ENCODE peak calls at places on chromosomes 6 and 20, in eight cellular contexts. N, U, C, S, R, E, I and M are unnamed samples.

GRCh38 chr6:112502348-112503130 is 155.4 kb downstream of the RFPL4B start:
- DNase-seq in E (no peak), I (no peak), R (peak; percentile 47), U (no peak), S (no peak), N (no peak), C (no peak), M (no peak)

GRCh38 chr20:57030611-57031600 is 235.5 kb downstream of the BMP7 start:
- DNase-seq in U (no peak), R (peak; percentile 73), N (no peak), I (no peak), C (no peak), S (no peak), E (no peak), M (no peak)

GRCh38 chr6:99219788-99220187 is 129.7 kb downstream of the FAXC start:
- DNase-seq in U (no peak), S (peak; percentile 24), E (no peak), I (no peak), N (no peak), R (no peak), C (no peak), M (no peak)

GRCh38 chr20:61253264-61253639 is 1.2 kb downstream of the CDH4 start:
- DNase-seq in N (no peak), R (peak; percentile 51), S (no peak), E (no peak), U (no peak), C (no peak), I (no peak), M (peak; percentile 27)

GRCh38 chr6:17035257-17035757 is 66.5 kb upstream of the STMND1 start:
- DNase-seq in C (no peak), E (no peak), N (no peak), R (no peak), I (no peak), U (no peak), S (no peak), M (no peak)

GRCh38 chr6:154276810-154277577 is 79.6 kb downstream of the IPCEF1 start:
- DNase-seq in S (peak; percentile 33), R (peak; percentile 46), I (no peak), E (no peak), C (no peak), U (no peak), N (no peak), M (no peak)

GRCh38 chr20:57707849-57708693 is 1.7 kb downstream of the PMEPA1 start:
- DNase-seq in S (no peak), R (no peak), I (no peak), U (no peak), N (no peak), C (no peak), E (no peak), M (no peak)

GRCh38 chr6:160278311-160278710 is 19.7 kb upstream of the SLC22A2 start:
- DNase-seq in N (no peak), I (no peak), E (no peak), C (no peak), R (no peak), U (no peak), S (no peak), M (no peak)

GRCh38 chr20:20014659-20015058 is 2.5 kb upstream of the NAA20 start:
- DNase-seq in I (no peak), R (no peak), S (no peak), C (no peak), N (no peak), E (no peak), U (no peak), M (no peak)

GRCh38 chr6:166514196-166514595 is 72.3 kb downstream of the RAMACL start:
- DNase-seq in C (no peak), S (no peak), N (no peak), E (no peak), I (no peak), R (no peak), U (no peak), M (no peak)

GRCh38 chr20:48695255-48695654 is 132.5 kb downstream of the PREX1 start:
- DNase-seq in C (no peak), U (no peak), S (no peak), N (no peak), I (no peak), E (peak; percentile 16), R (peak; percentile 38), M (no peak)

GRCh38 chr6:136173519-136174507 is 76.3 kb downstream of the MTFR2 start:
- DNase-seq in C (no peak), U (no peak), E (no peak), S (no peak), I (no peak), N (no peak), R (peak; percentile 26), M (no peak)

GRCh38 chr6:137297887-137298286 is 78.7 kb upstream of the IFNGR1 start:
- DNase-seq in S (no peak), N (no peak), I (no peak), E (no peak), C (no peak), R (peak; percentile 11), U (no peak), M (no peak)

GRCh38 chr20:1336699-1337387 is 7.9 kb upstream of the SDCBP2 start:
- DNase-seq in I (peak; percentile 69), E (peak; percentile 88), C (peak; percentile 66), U (peak; percentile 69), N (no peak), S (no peak), R (peak; percentile 57), M (no peak)

GRCh38 chr6:390914-391558 is 516 bp upstream of the IRF4 start:
- DNase-seq in R (peak; percentile 6), N (no peak), C (no peak), I (no peak), S (no peak), E (no peak), U (no peak), M (no peak)

GRCh38 chr20:50921783-50922501 is 9.3 kb downstream of the ADNP start:
- DNase-seq in N (no peak), I (no peak), C (no peak), U (no peak), S (no peak), R (no peak), E (no peak), M (no peak)

GRCh38 chr20:50919567-50919966 is 11.7 kb downstream of the ADNP start:
- DNase-seq in S (no peak), N (no peak), U (peak; percentile 63), C (peak; percentile 48), E (peak; percentile 76), I (no peak), R (peak; percentile 70), M (no peak)

GRCh38 chr20:50924261-50924660 is 7.0 kb downstream of the ADNP start:
- DNase-seq in C (no peak), E (no peak), S (no peak), N (no peak), R (no peak), I (no peak), U (no peak), M (no peak)

GRCh38 chr20:50918403-50918802 is 12.8 kb downstream of the ADNP start:
- DNase-seq in E (no peak), U (no peak), N (no peak), R (peak; percentile 56), S (no peak), I (no peak), C (no peak), M (no peak)

GRCh38 chr20:50921055-50921454 is 10.2 kb downstream of the ADNP start:
- DNase-seq in E (no peak), I (no peak), C (no peak), U (no peak), R (peak; percentile 23), N (no peak), S (no peak), M (no peak)
- H3K27ac ChIP-seq in E (no peak overlapping the region), I (no peak overlapping the region), C (no peak overlapping the region), U (no peak overlapping the region), R (peak overlapping the region; percentile 59), N (peak overlapping the region; percentile 51), S (no peak overlapping the region), M (no peak overlapping the region)

GRCh38 chr6:8387942-8388437 is 47.4 kb downstream of the SLC35B3 start:
- DNase-seq in R (no peak), U (no peak), S (no peak), E (no peak), N (no peak), I (no peak), C (no peak), M (no peak)

GRCh38 chr6:8383584-8383983 is 51.8 kb downstream of the SLC35B3 start:
- DNase-seq in R (no peak), U (no peak), I (no peak), E (no peak), C (no peak), N (no peak), S (no peak), M (no peak)

DNA sequence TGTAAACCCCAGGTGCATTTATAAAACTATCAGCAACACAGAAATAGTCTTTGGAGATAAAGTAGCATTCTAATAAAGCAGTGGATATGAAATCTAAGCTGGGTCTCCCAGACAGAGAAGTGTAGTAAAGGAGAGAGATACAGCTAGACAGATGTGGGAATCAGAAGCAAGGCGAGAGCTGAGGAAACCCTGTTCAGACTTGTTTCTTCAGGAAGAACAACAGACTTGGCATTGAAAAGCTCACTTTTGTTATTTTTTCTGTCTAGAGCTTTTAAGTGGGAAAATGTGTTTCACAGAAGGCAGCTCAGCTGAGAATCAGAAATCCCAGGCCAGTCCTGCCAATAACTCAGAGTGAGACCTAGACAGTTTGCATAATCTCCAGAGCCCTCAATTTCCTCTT is 52.9 kb downstream of the SLC35B3 start:
- DNase-seq in E (no peak), I (no peak), U (no peak), R (no peak), S (no peak), N (no peak), C (no peak), M (no peak)
- H3K27ac ChIP-seq in E (no peak overlapping the region), I (no peak overlapping the region), U (no peak overlapping the region), R (no peak overlapping the region), S (no peak overlapping the region), N (no peak overlapping the region), C (no peak overlapping the region), M (no peak overlapping the region)

GRCh38 chr20:36607586-36608387 is 2.2 kb downstream of the RAB5IF start:
- DNase-seq in C (no peak), E (no peak), R (no peak), N (no peak), U (no peak), S (no peak), I (no peak), M (no peak)
- H3K27ac ChIP-seq in C (no peak overlapping the region), E (peak overlapping the region; percentile 89), R (no peak overlapping the region), N (peak overlapping the region; percentile 95), U (no peak overlapping the region), S (peak overlapping the region; percentile 88), I (no peak overlapping the region), M (no peak overlapping the region)

DNA sequence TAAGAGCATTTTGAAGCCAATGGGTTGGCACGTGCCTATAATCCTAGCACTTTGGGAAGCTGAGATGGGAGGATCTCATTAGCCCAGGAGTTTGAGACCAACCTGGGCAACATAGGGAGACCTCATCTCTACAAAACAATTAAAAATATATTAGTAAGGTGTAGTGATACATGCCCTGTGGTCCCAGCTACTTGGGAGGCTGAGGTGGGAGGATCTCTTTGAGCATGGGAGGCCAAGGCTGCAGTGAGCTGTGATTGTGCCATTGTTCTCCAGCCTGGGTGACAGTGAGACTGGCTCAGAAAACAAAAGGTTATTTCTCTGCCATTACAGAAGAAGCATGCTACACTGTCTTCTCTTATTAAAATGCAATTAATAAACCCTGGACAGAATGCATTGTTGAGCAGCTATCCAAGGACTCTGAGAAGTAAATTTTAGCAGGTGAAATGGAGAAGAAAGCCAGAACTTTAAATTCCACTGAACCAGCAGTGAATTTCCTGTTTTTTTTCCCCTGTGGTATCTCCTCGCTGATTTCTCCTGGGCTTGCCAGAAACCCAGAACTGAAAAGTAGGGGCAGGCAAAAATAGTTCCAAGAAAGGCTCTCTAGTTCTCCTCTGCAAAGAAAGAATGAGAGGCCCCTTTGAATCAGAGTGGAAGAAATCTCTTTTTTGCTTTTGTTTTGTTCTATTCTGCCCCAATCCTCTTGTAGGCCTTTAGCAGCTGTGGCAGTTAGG is 8.4 kb downstream of the AMD1 start:
- DNase-seq in R (no peak), U (no peak), I (no peak), S (no peak), E (no peak), N (no peak), C (no peak), M (no peak)
- H3K27ac ChIP-seq in R (no peak overlapping the region), U (no peak overlapping the region), I (no peak overlapping the region), S (no peak overlapping the region), E (no peak overlapping the region), N (peak overlapping the region; percentile 28), C (no peak overlapping the region), M (peak overlapping the region; percentile 71)